ENCODE peak calls at places on chromosomes 7 and 10, in four cellular contexts. V, K, B and G are unnamed samples. For H3K4me1, the result is how much of the 10 kb centered on the place peaks cover.

GRCh38 chr10:79422178-79422892 is 23.1 kb downstream of the ZCCHC24 start:
- DNase-seq in B (no peak), V (no peak), K (no peak), G (peak)

GRCh38 chr10:68550747-68551411 is 9.3 kb upstream of the TET1 start:
- DNase-seq in B (peak), K (peak), V (peak), G (no peak)

GRCh38 chr10:6203331-6204062 is 765 bp downstream of the PFKFB3 start:
- DNase-seq in V (peak), B (peak), K (peak), G (peak)

GRCh38 chr10:3531670-3532069 is 253.3 kb downstream of the KLF6 start:
- DNase-seq in K (no peak), B (no peak), V (no peak), G (no peak)

GRCh38 chr10:91034042-91034441 is 113.2 kb upstream of the ANKRD1 start:
- DNase-seq in B (no peak), K (no peak), V (no peak), G (no peak)

GRCh38 chr7:156612930-156613329 is 27.6 kb upstream of the RNF32 start:
- DNase-seq in V (no peak), B (no peak), K (no peak), G (no peak)

GRCh38 chr7:128322040-128322643 is 21.6 kb downstream of the RBM28 start:
- DNase-seq in V (peak), B (peak), K (no peak), G (no peak)

GRCh38 chr7:128909605-128910568 is 622 bp downstream of the KCP start:
- DNase-seq in B (peak), V (no peak), K (no peak), G (peak)

GRCh38 chr10:3811331-3811870 is 26.4 kb upstream of the KLF6 start:
- DNase-seq in V (peak), K (no peak), B (no peak), G (no peak)

GRCh38 chr10:60170250-60170649 is 219.4 kb downstream of the ANK3 start:
- DNase-seq in B (no peak), V (no peak), K (no peak), G (no peak)

GRCh38 chr10:114821915-114822770 is 563 bp downstream of the FHIP2A start:
- DNase-seq in K (peak), B (peak), V (peak), G (peak)

GRCh38 chr10:92572362-92573090 is 1.4 kb downstream of the IDE start:
- DNase-seq in B (peak), V (no peak), K (no peak), G (no peak)
- H3K27ac ChIP-seq in B (no peak), V (no peak), K (peak), G (peak)

DNA sequence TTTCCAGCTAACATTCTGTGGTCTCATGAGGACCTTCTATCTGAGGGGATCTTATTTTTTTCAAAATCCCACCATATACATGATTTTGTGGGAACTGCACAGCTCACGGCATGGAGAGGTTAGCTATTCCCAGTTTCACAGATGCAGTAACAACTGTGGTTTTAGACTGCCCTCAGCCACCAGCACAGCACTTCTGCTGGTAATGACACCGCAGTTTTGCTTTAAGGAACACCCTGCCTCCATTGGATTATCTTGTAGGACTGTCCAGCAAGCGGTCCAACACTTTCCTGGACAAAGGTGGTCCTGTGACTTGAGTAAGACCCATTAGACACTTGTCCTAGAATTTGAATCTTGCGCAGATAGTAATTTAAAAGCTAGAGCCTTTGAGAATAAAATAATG is 65.3 kb upstream of the SMNDC1 start:
- DNase-seq in V (no peak), B (no peak), K (no peak), G (no peak)
- H3K4me1 ChIP-seq in V (under half), B (under half), K (under half), G (under half)

GRCh38 chr7:4613855-4614548 is 68.1 kb upstream of the FOXK1 start:
- DNase-seq in K (no peak), B (no peak), V (peak), G (peak)
- H3K4me3 ChIP-seq in K (no peak), B (no peak), V (no peak), G (peak)

DNA sequence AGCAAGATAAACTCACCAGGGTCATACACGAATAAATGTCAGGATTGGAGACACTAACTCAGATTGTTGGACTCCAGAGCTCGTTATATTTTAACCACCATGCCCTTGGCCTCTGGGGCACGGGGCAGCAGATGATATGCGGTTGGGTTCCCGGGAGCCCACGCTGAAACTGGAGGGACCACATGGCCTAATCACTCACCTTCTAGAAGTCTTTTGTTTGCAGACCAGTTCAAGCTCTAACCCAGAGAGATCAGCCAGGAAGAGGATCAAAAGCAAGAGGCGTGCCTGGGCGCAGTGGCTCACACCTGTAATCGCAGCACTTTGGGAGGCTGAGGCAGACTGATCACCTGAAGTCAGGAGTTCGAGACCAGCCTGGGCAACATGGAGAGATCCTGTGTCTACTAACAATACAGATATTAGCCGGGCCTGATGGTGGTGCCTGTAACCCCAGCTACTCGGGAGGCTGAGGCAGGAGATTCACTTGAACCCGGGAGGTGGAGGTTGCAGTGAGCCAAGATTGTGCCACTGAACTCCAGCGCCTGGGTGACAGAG is 42.6 kb upstream of the ECHDC3 start:
- DNase-seq in K (no peak), V (no peak), B (no peak), G (no peak)
- H3K27ac ChIP-seq in K (no peak), V (peak), B (no peak), G (no peak)

DNA sequence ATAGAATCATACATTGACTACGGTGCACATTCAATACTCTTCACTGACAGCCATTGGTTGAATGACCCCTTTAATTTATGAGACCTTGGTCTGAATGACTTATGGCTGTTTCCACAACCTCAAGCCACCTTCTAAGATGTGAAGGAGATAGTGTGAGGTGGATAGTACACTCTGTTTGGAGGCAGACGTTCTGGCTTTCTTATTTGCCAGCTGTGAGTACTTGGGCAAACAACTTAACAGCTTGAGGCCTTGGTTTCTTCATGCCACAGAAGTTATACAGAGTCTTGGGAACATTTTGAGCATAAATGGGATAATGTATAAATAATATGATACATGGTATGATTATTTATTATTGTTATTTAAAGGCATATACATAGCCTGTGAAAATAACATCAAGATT is 62.0 kb downstream of the BPGM start:
- DNase-seq in K (no peak), V (no peak), B (no peak), G (no peak)
- H3K4me1 ChIP-seq in K (under half), V (under half), B (under half), G (under half)